ENCODE peak calls at places on chromosomes 16 and 17, in five cellular contexts. H, N, Y, L and A are unnamed samples.

GRCh38 chr16:25299792-25300590 is 42.3 kb upstream of the ZKSCAN2 start:
- DNase-seq in H (no peak), N (no peak), Y (no peak), L (no peak), A (no peak)

GRCh38 chr16:30778549-30779244 is 8.3 kb downstream of the ZNF629 start:
- DNase-seq in H (no peak), N (no peak), Y (peak), L (peak), A (no peak)

GRCh38 chr16:78211200-78211599 is 111.7 kb downstream of the WWOX start:
- DNase-seq in H (no peak), N (no peak), Y (no peak), L (no peak), A (no peak)

GRCh38 chr16:21186326-21186691 is 25.1 kb downstream of the ZP2 start:
- DNase-seq in H (no peak), N (no peak), Y (peak), L (no peak), A (no peak)

GRCh38 chr17:72266099-72266852 is 145.5 kb downstream of the SOX9 start:
- DNase-seq in H (no peak), N (no peak), Y (no peak), L (no peak), A (no peak)

GRCh38 chr16:57380671-57381462 is 8.6 kb downstream of the CX3CL1 start:
- DNase-seq in H (no peak), N (peak), Y (peak), L (peak), A (no peak)

GRCh38 chr17:21034350-21035235 is 8.2 kb downstream of the USP22 start:
- DNase-seq in H (no peak), N (no peak), Y (no peak), L (peak), A (no peak)

GRCh38 chr17:34227707-34228106 is 27.4 kb upstream of the CCL2 start:
- DNase-seq in H (no peak), N (no peak), Y (no peak), L (no peak), A (no peak)

GRCh38 chr16:58256108-58256507 is 38.7 kb downstream of the PRSS54 start:
- DNase-seq in H (no peak), N (no peak), Y (no peak), L (no peak), A (no peak)

GRCh38 chr16:73265124-73265838 is 217.4 kb upstream of the ZFHX3 start:
- DNase-seq in H (no peak), N (no peak), Y (no peak), L (no peak), A (no peak)

GRCh38 chr16:84194470-84195200 is 3.7 kb downstream of the ADAD2 start:
- DNase-seq in H (no peak), N (no peak), Y (no peak), L (peak), A (no peak)

GRCh38 chr17:8948462-8948861 is 17.0 kb downstream of the PIK3R5 start:
- DNase-seq in H (no peak), N (no peak), Y (no peak), L (no peak), A (no peak)

GRCh38 chr17:42361781-42362186 is 26.5 kb downstream of the STAT3 start:
- DNase-seq in H (no peak), N (no peak), Y (no peak), L (no peak), A (no peak)

GRCh38 chr16:720990-721764 is at the start of gene ANTKMT:
- DNase-seq in H (no peak), N (peak), Y (peak), L (peak), A (no peak)

GRCh38 chr16:727291-727977 is 528 bp downstream of the HAGHL start:
- DNase-seq in H (no peak), N (no peak), Y (peak), L (peak), A (no peak)

GRCh38 chr17:50169121-50169764 is 3.4 kb downstream of the SGCA start:
- DNase-seq in H (no peak), N (no peak), Y (no peak), L (peak), A (no peak)

GRCh38 chr16:27222499-27223225 is 19.3 kb downstream of the KDM8 start:
- DNase-seq in H (no peak), N (no peak), Y (peak), L (no peak), A (peak)

GRCh38 chr16:4511441-4512082 is 27.0 kb downstream of the CDIP1 start:
- DNase-seq in H (no peak), N (peak), Y (peak), L (peak), A (no peak)

GRCh38 chr16:89574681-89575246 is 794 bp upstream of the CPNE7 start:
- DNase-seq in H (no peak), N (no peak), Y (no peak), L (peak), A (no peak)

GRCh38 chr16:9778879-9779278 is 403.3 kb downstream of the GRIN2A start:
- DNase-seq in H (no peak), N (no peak), Y (no peak), L (no peak), A (no peak)

GRCh38 chr16:25192096-25192495 is 24.7 kb upstream of the AQP8 start:
- DNase-seq in H (peak), N (no peak), Y (peak), L (no peak), A (no peak)

GRCh38 chr17:38564869-38565268 is 40.9 kb downstream of the SRCIN1 start:
- DNase-seq in H (no peak), N (no peak), Y (no peak), L (no peak), A (no peak)

GRCh38 chr17:50059759-50060273 is 3.9 kb downstream of the ITGA3 start:
- DNase-seq in H (no peak), N (peak), Y (peak), L (no peak), A (no peak)

GRCh38 chr16:3020247-3020603 is at the start of gene TNFRSF12A:
- DNase-seq in H (peak), N (peak), Y (peak), L (peak), A (no peak)

GRCh38 chr17:332558-333322 is 19.9 kb downstream of the RPH3AL start:
- DNase-seq in H (no peak), N (peak), Y (peak), L (no peak), A (no peak)

GRCh38 chr17:75152523-75152922 is 1.8 kb downstream of the JPT1 start:
- DNase-seq in H (no peak), N (no peak), Y (no peak), L (no peak), A (no peak)
- H3K4me3 ChIP-seq in H (peak), N (peak), Y (peak), L (peak), A (peak)

GRCh38 chr16:49556252-49557069 is 182.9 kb downstream of the C16orf78 start:
- DNase-seq in H (no peak), N (peak), Y (peak), L (peak), A (peak)
- H3K4me3 ChIP-seq in H (no peak), N (no peak), Y (peak), L (no peak), A (no peak)

DNA sequence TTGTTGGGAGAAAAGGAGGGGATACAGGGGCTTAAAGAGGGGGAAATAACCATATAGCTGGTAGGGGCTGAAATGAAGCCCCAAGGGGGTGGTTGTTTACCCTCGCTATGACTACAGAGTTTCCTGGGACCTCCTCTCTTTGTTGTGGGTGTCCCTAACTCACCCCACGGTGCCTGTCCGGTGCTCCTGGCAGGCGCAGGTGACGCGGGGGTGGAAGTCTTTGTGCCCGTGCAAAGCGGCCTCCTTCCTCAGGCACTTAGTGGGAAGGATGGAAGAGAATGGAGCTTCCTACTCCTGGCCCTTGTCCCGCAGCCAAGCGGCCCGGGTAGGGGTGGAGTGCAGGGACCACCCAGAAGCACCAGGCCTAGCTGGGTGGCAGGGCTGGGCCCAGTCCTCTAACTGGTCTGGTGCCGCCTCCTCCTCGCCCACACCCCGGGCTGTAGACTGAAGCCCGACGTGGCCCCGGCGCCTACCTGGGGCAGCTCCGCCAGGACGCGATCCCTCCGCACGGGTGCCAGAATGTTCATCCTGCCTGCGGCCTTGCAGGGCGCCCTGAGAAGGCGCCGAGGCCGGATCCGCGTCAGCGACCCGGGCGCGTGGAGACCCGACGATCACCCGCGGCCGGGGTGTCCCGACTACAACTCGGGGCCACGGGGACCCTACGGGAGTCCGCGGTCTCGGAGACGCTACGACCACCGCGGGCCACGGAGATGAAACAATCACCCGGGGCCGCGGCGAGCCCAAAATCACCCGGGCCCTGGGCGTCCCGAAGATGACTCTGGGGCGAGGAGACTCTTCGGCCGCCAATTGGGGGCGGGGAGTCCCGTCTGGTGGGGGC is 709 bp downstream of the RAB34 start:
- DNase-seq in H (no peak), N (peak), Y (peak), L (no peak), A (no peak)
- H3K4me3 ChIP-seq in H (peak), N (peak), Y (peak), L (no peak), A (peak)

GRCh38 chr17:7380855-7381683 is at the start of gene TNK1:
- DNase-seq in H (no peak), N (no peak), Y (no peak), L (no peak), A (no peak)
- H3K4me3 ChIP-seq in H (peak), N (no peak), Y (no peak), L (no peak), A (peak)

DNA sequence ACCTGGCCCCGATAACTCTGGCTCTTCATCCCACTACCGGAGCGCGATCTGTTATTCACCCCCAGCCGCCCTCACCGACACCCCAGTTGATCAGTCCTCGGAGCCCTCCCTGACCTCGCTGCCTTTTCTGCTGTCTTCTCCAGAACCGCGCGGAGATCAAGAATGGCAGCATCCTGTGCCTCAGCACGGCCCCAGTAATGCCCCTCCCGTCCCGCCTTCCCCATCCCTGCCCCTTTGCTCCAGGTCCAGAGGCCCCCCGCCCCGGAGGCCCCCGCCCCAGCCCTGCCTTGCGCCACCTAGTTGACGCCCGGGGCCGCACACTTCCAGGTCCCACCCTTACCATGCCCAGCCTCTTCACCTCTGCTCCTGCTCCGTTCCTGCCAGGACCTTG is 872 bp downstream of the ELMO3 start:
- DNase-seq in H (no peak), N (no peak), Y (no peak), L (no peak), A (no peak)
- H3K4me3 ChIP-seq in H (no peak), N (no peak), Y (no peak), L (no peak), A (no peak)

GRCh38 chr17:7437369-7437863 is 1.9 kb upstream of the FGF11 start:
- DNase-seq in H (no peak), N (no peak), Y (no peak), L (no peak), A (no peak)

GRCh38 chr17:7438656-7439460 is 454 bp upstream of the FGF11 start:
- DNase-seq in H (no peak), N (no peak), Y (no peak), L (no peak), A (no peak)

GRCh38 chr17:7438050-7438614 is 1.2 kb upstream of the FGF11 start:
- DNase-seq in H (no peak), N (no peak), Y (no peak), L (peak), A (no peak)

GRCh38 chr17:7435676-7436555 is 681 bp downstream of the TMEM102 start:
- DNase-seq in H (no peak), N (no peak), Y (no peak), L (peak), A (no peak)

DNA sequence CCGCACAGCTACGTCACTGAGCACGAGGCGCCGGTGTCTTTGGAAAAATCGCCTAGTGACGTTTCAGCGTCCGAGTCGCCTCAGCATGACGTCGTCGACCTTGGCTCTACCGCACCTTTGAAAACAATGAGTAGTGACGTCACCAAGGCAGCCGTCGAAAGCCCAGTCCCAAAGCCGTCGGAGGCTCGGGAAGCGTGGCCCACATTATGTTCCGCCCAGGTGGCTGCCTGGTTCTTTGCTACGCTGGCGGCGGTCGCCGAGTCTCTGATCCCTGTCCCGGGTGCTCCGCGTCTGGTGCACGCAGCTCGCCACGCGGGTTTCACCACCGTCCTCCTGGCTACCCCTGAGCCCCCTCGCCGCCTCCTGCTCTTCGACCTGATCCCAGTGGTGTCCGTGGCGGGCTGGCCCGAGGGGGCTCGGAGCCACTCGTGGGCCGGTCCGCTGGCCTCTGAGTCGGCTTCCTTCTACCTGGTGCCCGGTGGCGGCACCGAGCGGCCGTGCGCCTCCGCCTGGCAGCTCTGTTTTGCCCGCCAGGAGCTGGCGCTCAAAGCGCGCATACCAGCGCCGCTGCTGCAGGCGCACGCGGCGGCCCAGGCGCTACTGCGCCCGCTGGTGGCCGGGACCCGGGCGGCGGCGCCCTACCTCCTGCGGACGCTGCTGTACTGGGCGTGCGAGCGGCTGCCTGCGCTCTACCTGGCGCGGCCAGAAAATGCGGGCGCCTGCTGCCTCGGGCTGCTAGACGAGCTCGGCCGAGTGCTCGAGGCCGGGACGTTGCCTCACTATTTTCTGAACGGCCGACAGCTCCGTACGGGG is 1.5 kb downstream of the TMEM102 start:
- DNase-seq in H (peak), N (no peak), Y (peak), L (peak), A (no peak)
- H3K4me3 ChIP-seq in H (peak), N (peak), Y (no peak), L (peak), A (peak)